ENCODE peak calls at places on chromosomes 13 and 19, in four cellular contexts. L, X, O and B are unnamed samples.

GRCh38 chr13:99589575-99589974 is 88.3 kb downstream of the TM9SF2 start:
- DNase-seq in L (no peak), X (no peak), O (no peak), B (peak)

GRCh38 chr19:37346091-37346490 is 24.8 kb upstream of the ZNF527 start:
- DNase-seq in L (no peak), X (no peak), O (no peak), B (no peak)

GRCh38 chr13:93220073-93220472 is 6.5 kb upstream of the GPC6 start:
- DNase-seq in L (no peak), X (no peak), O (no peak), B (no peak)

GRCh38 chr19:33388231-33388816 is 14.8 kb downstream of the CEBPG start:
- DNase-seq in L (no peak), X (no peak), O (peak), B (no peak)

GRCh38 chr13:46180393-46180792 is 1.6 kb downstream of the LCP1 start:
- DNase-seq in L (no peak), X (no peak), O (no peak), B (no peak)

GRCh38 chr19:44732235-44733014 is 16.1 kb upstream of the BCL3 start:
- DNase-seq in L (no peak), X (no peak), O (no peak), B (no peak)

GRCh38 chr19:2811735-2812413 is 7.8 kb upstream of the ZNF554 start:
- DNase-seq in L (no peak), X (no peak), O (no peak), B (no peak)

GRCh38 chr19:5440299-5440698 is 14.9 kb upstream of the ZNRF4 start:
- DNase-seq in L (no peak), X (no peak), O (no peak), B (no peak)

GRCh38 chr19:50705422-50706019 is 14.1 kb downstream of the SHANK1 start:
- DNase-seq in L (no peak), X (no peak), O (no peak), B (no peak)